ENCODE peak calls at places on chromosomes 11 and 22, in seven cellular contexts. O is D341Med; M is activated naive CD8-positive, alpha-beta T cell treated with anti-CD3 and anti-CD28 coated beads, Interleukin-2, amount 50 U/mL, for 24 hours; W is activated CD8-positive, alpha-beta memory T cell treated with anti-CD3 and anti-CD28 coated beads for 4 hours; Y is dorsolateral prefrontal cortex; H is COR-L47; B is stimulated activated CD4-positive, alpha-beta T cell treated with anti-CD3 and anti-CD28 coated beads, Interleukin-1b, Interleukin-23, amount 100 ng/mL, for 1 hour. F is an unnamed sample.

GRCh38 chr11:2293396-2294339 is 8.1 kb downstream of the C11orf21 start:
- DNase-seq in O (no peak), M (peak; percentile 2), W (no peak), Y (no peak), H (no peak), B (no peak), F (no peak)

GRCh38 chr11:35011389-35011788 is 95.0 kb downstream of the PDHX start:
- DNase-seq in O (no peak), M (no peak), W (no peak), Y (no peak), H (no peak), B (no peak), F (no peak)

GRCh38 chr11:60762851-60763691 is 6.4 kb downstream of the MS4A15 start:
- DNase-seq in O (no peak), M (no peak), W (no peak), Y (no peak), H (peak; percentile 46), B (no peak), F (no peak)

GRCh38 chr11:65654375-65655349 is 8.1 kb downstream of the RELA start:
- DNase-seq in O (peak; percentile 14), M (no peak), W (no peak), Y (no peak), H (no peak), B (no peak), F (no peak)

GRCh38 chr11:95832763-95833162 is 42.5 kb downstream of the CEP57 start:
- DNase-seq in O (no peak), M (no peak), W (no peak), Y (no peak), H (no peak), B (no peak), F (no peak)

GRCh38 chr11:67647471-67647870 is 3.1 kb downstream of the ACY3 start:
- DNase-seq in O (no peak), M (no peak), W (no peak), Y (no peak), H (no peak), B (no peak), F (no peak)

GRCh38 chr11:114738954-114739353 is 60.6 kb downstream of the NXPE2 start:
- DNase-seq in O (peak; percentile 60), M (peak; percentile 26), W (no peak), Y (peak; percentile 42), H (peak; percentile 68), B (no peak), F (no peak)

GRCh38 chr22:20745177-20745576 is 28.7 kb upstream of the SERPIND1 start:
- DNase-seq in O (no peak), M (no peak), W (no peak), Y (no peak), H (no peak), B (no peak), F (no peak)

GRCh38 chr22:43637267-43637666 is 174.8 kb downstream of the EFCAB6 start:
- DNase-seq in O (no peak), M (no peak), W (no peak), Y (no peak), H (no peak), B (no peak), F (no peak)

GRCh38 chr22:24208012-24208749 is 26.9 kb downstream of the SUSD2 start:
- DNase-seq in O (no peak), M (no peak), W (no peak), Y (no peak), H (no peak), B (no peak), F (no peak)

GRCh38 chr11:35470616-35471015 is 51.3 kb upstream of the SLC1A2 start:
- DNase-seq in O (no peak), M (no peak), W (no peak), Y (no peak), H (no peak), B (no peak), F (no peak)

F was measured in naive thymus-derived CD4-positive, alpha-beta T cell.